ENCODE peak calls at places on chromosomes 3 and 15, in nine cellular contexts. G is left ventricle myocardium inferior, E is H9, Q is hepatocyte, J is GM12878, C is cardiac muscle cell, V is thoracic aorta, O is IMR-90, N is astrocyte. T is an unnamed sample.

GRCh38 chr3:30004481-30004880 is 601.9 kb upstream of the TGFBR2 start:
- DNase-seq in G (no peak), E (no peak), Q (no peak), J (no peak), C (no peak), V (no peak), O (peak), N (no peak), T (no peak)

GRCh38 chr15:60477991-60478632 is 830 bp downstream of the ICE2 start:
- DNase-seq in G (no peak), E (no peak), Q (peak), J (peak), C (peak), V (no peak), O (peak), N (peak), T (no peak)

GRCh38 chr15:98794211-98794610 is 145.9 kb downstream of the IGF1R start:
- DNase-seq in G (no peak), E (no peak), Q (no peak), J (no peak), C (no peak), V (no peak), O (no peak), N (no peak), T (no peak)

GRCh38 chr15:68783226-68784054 is 37.3 kb downstream of the ANP32A start:
- DNase-seq in G (no peak), E (peak), Q (peak), J (no peak), C (no peak), V (no peak), O (no peak), N (no peak), T (peak)

GRCh38 chr3:124851136-124851535 is 36.0 kb downstream of the ITGB5 start:
- DNase-seq in G (no peak), E (no peak), Q (no peak), J (no peak), C (peak), V (no peak), O (no peak), N (no peak), T (no peak)

GRCh38 chr15:68268405-68268804 is 9.1 kb upstream of the FEM1B start:
- DNase-seq in G (no peak), E (no peak), Q (no peak), J (no peak), C (no peak), V (no peak), O (peak), N (no peak), T (peak)

GRCh38 chr3:146968204-146968651 is 363.1 kb upstream of the PLSCR5 start:
- DNase-seq in G (no peak), E (no peak), Q (no peak), J (no peak), C (peak), V (no peak), O (peak), N (peak), T (peak)

GRCh38 chr3:150096700-150097587 is 126.2 kb upstream of the PFN2 start:
- DNase-seq in G (no peak), E (no peak), Q (no peak), J (no peak), C (no peak), V (no peak), O (no peak), N (no peak), T (no peak)

GRCh38 chr15:100731259-100732156 is 129.1 kb downstream of the ASB7 start:
- DNase-seq in G (no peak), E (no peak), Q (no peak), J (no peak), C (peak), V (no peak), O (peak), N (no peak), T (no peak)

GRCh38 chr3:87442460-87442859 is 166.1 kb upstream of the POU1F1 start:
- DNase-seq in G (no peak), E (no peak), Q (peak), J (no peak), C (no peak), V (no peak), O (no peak), N (no peak), T (no peak)

GRCh38 chr3:46093327-46093932 is 66.1 kb upstream of the XCR1 start:
- DNase-seq in G (no peak), E (no peak), Q (no peak), J (no peak), C (no peak), V (no peak), O (no peak), N (no peak), T (no peak)

GRCh38 chr3:134337511-134338200 is 36.6 kb downstream of the AMOTL2 start:
- DNase-seq in G (no peak), E (peak), Q (no peak), J (no peak), C (no peak), V (no peak), O (no peak), N (no peak), T (no peak)

GRCh38 chr15:57158589-57158988 is 217.7 kb upstream of the CGNL1 start:
- DNase-seq in G (no peak), E (no peak), Q (no peak), J (no peak), C (peak), V (no peak), O (peak), N (peak), T (peak)

GRCh38 chr3:126983653-126984390 is 907 bp downstream of the PLXNA1 start:
- DNase-seq in G (no peak), E (peak), Q (peak), J (no peak), C (peak), V (no peak), O (no peak), N (no peak), T (no peak)

GRCh38 chr3:158152186-158152585 is 42.3 kb downstream of the RSRC1 start:
- DNase-seq in G (no peak), E (no peak), Q (no peak), J (no peak), C (peak), V (no peak), O (peak), N (peak), T (no peak)

GRCh38 chr15:71103102-71103676 is 12.1 kb upstream of the THSD4 start:
- DNase-seq in G (peak), E (no peak), Q (peak), J (peak), C (peak), V (no peak), O (peak), N (no peak), T (peak)

GRCh38 chr3:39141211-39141995 is 12.0 kb downstream of the CSRNP1 start:
- DNase-seq in G (no peak), E (peak), Q (peak), J (no peak), C (peak), V (no peak), O (peak), N (peak), T (peak)

GRCh38 chr3:183213941-183214612 is 39.0 kb upstream of the B3GNT5 start:
- DNase-seq in G (no peak), E (no peak), Q (no peak), J (peak), C (peak), V (no peak), O (no peak), N (no peak), T (no peak)

GRCh38 chr15:67564590-67565345 is 22.3 kb downstream of the MAP2K5 start:
- DNase-seq in G (no peak), E (no peak), Q (no peak), J (peak), C (peak), V (no peak), O (peak), N (peak), T (no peak)

GRCh38 chr3:278300-279064 is 81.9 kb downstream of the CHL1 start:
- DNase-seq in G (no peak), E (no peak), Q (no peak), J (peak), C (no peak), V (no peak), O (no peak), N (no peak), T (no peak)

GRCh38 chr3:137867611-137868010 is 103.5 kb downstream of the SOX14 start:
- DNase-seq in G (no peak), E (no peak), Q (no peak), J (no peak), C (no peak), V (no peak), O (no peak), N (no peak), T (no peak)

GRCh38 chr15:52529289-52529929 is 729 bp upstream of the MYO5A start:
- DNase-seq in G (no peak), E (peak), Q (peak), J (no peak), C (no peak), V (no peak), O (no peak), N (no peak), T (no peak)

GRCh38 chr3:106093616-106094015 is 224.8 kb upstream of the CBLB start:
- DNase-seq in G (no peak), E (no peak), Q (no peak), J (no peak), C (no peak), V (no peak), O (no peak), N (no peak), T (no peak)

GRCh38 chr15:74725241-74725774 is at the start of gene CYP1A1:
- DNase-seq in G (peak), E (peak), Q (peak), J (no peak), C (peak), V (no peak), O (no peak), N (no peak), T (peak)

GRCh38 chr3:43970351-43970750 is 271.3 kb upstream of the TOPAZ1 start:
- DNase-seq in G (no peak), E (no peak), Q (no peak), J (no peak), C (no peak), V (no peak), O (no peak), N (no peak), T (no peak)

GRCh38 chr3:86147119-86147518 is 843.8 kb downstream of the VGLL3 start:
- DNase-seq in G (no peak), E (peak), Q (peak), J (no peak), C (no peak), V (no peak), O (no peak), N (no peak), T (no peak)

DNA sequence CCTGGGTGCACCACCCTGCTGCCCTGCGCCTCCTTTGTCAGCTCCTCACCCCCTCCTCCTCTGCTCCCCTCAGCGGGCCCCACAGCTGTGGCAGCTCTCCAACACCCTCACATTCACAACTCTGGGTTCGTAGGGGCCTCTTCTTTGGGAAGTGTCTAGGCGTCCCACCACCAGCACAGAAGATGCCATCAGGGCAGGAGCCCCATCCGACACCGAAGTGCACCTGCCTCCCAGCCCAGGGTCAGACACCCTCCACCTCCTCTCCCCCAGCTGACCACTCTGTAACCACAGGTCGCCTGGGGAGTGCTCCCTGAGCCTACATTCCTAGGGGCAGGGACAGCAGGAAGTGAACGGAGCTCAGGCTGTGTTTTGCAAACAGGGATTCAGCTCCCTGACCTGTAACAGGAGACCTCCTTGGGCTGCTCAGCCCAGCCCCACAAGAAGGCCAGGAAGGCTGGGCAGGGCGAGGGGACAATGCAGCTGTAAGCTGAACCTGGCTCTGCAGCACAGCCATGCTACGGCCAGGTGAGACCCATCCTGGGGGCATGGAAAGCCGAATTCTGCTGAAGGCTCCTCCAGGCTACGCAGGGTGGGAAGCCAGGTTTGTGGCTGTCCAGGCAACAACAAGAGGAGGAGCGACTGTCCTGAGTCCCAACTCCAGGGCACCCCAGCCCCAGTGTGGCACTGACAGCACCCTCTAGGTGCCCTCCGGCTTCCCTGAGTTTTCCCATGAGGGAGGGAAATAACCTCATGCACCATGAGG is 269.0 kb downstream of the GOLGA6L6 start:
- DNase-seq in G (no peak), E (no peak), Q (no peak), J (no peak), C (no peak), V (no peak), O (no peak), N (no peak), T (no peak)
- TF ChIP-seq CTCF in G (no peak), E (no peak), Q (no peak), J (no peak), C (no peak), V (no peak), O (no peak), N (no peak), T (no peak)

DNA sequence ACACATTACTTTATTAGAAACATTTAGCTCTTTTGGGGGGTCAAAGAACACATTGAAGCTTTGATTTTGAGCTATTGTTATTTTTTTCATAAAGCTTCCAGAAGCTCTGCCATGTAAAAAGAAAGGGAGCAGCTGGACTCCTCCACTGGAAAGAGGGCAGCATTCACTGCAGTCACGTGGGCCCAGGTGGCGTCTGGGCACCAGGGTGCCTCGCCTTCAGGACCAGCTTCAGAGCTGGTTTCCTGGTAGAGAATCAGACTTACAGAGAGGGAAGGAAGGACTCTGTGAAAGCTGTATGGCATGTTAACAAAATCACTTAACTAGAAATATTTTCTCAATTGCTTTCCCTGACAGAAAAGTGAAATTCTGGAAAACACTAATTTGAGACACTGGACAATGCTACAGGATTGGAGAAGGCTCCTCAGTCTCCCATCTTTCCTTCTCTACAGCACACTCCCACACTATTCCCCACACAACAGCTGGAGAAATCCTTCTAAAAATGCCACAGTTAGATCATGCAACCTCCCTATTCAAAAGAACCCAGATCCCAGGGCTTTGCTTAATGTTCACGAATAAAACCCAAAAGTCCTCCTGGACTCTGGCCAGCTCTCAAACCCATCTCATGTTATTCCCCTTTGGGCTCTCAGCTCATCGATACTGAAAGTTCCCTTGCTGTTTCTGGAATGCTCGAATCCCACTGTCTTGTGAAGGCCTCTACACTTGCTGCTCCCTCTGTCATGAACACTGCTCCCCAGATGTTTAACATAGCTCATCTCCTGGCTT is 83.2 kb downstream of the NFKBIZ start:
- DNase-seq in G (no peak), E (no peak), Q (no peak), J (no peak), C (no peak), V (no peak), O (no peak), N (no peak), T (no peak)
- H3K27ac ChIP-seq in G (no peak), E (no peak), Q (no peak), J (no peak), C (no peak), V (no peak), O (no peak), N (no peak), T (no peak)

DNA sequence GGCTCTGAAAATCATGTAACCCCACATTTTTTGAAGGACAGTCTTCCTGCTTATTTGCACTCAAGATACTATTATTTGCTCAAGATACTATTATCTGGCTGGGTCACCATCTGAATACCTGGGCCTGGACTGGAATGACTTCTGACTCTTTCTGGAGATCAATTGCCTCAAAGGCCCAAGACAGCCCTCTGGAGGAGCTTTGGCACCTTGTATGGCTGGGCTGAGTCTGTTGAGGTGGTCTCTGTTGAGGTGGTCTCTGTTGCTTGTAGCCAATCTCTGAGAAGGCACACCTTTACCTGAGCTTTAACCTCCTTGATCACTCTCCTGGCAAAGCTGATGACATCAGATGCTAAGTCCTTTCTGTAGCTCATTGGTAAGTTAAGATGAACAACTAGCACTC is 33.0 kb downstream of the SPATA12 start:
- DNase-seq in G (no peak), E (no peak), Q (no peak), J (no peak), C (no peak), V (no peak), O (no peak), N (no peak), T (no peak)
- TF ChIP-seq CTCF in G (no peak), E (no peak), Q (peak), J (no peak), C (no peak), V (no peak), O (no peak), N (no peak), T (no peak)

GRCh38 chr3:52259035-52259434 is 13.5 kb downstream of the PPM1M start:
- DNase-seq in G (no peak), E (no peak), Q (no peak), J (no peak), C (peak), V (no peak), O (no peak), N (no peak), T (no peak)
- H3K27ac ChIP-seq in G (no peak), E (no peak), Q (no peak), J (no peak), C (no peak), V (no peak), O (no peak), N (no peak), T (no peak)